ENCODE peak calls at places on chromosome 15, in seven cellular contexts. K is IMR-90, O is H9, I is neuronal stem cell, E is mesendoderm, Z is mesenchymal stem cell, X is H1. V is an unnamed sample.

GRCh38 chr15:28125673-28126651 is 26.8 kb upstream of the OCA2 start:
- DNase-seq in K (peak), O (no peak), I (peak), E (peak), Z (peak), X (no peak), V (peak)

GRCh38 chr15:57235865-57236264 is 140.4 kb upstream of the CGNL1 start:
- DNase-seq in K (peak), O (no peak), I (peak), E (peak), Z (peak), X (no peak), V (peak)

GRCh38 chr15:38593523-38593922 is 28.9 kb upstream of the RASGRP1 start:
- DNase-seq in K (no peak), O (no peak), I (no peak), E (peak), Z (no peak), X (no peak), V (peak)

GRCh38 chr15:84737005-84737404 is 11.4 kb upstream of the ZNF592 start:
- DNase-seq in K (no peak), O (no peak), I (no peak), E (no peak), Z (no peak), X (no peak), V (no peak)

GRCh38 chr15:101503296-101503599 is 13.7 kb upstream of the PCSK6 start:
- DNase-seq in K (no peak), O (no peak), I (no peak), E (no peak), Z (no peak), X (no peak), V (no peak)

GRCh38 chr15:81256916-81257315 is 60.2 kb downstream of the IL16 start:
- DNase-seq in K (peak), O (no peak), I (no peak), E (peak), Z (peak), X (no peak), V (no peak)

GRCh38 chr15:34031987-34032760 is 6.8 kb downstream of the AVEN start:
- DNase-seq in K (no peak), O (no peak), I (no peak), E (no peak), Z (no peak), X (no peak), V (no peak)

GRCh38 chr15:51093488-51093864 is 1.2 kb downstream of the TNFAIP8L3 start:
- DNase-seq in K (no peak), O (no peak), I (no peak), E (no peak), Z (no peak), X (no peak), V (no peak)

GRCh38 chr15:68053997-68054657 is at the start of gene PIAS1:
- DNase-seq in K (peak), O (peak), I (peak), E (peak), Z (peak), X (peak), V (peak)

GRCh38 chr15:40928975-40929729 is at the start of gene DLL4:
- DNase-seq in K (peak), O (peak), I (no peak), E (peak), Z (peak), X (no peak), V (peak)

GRCh38 chr15:28123408-28124023 is 24.4 kb upstream of the OCA2 start:
- DNase-seq in K (peak), O (peak), I (peak), E (peak), Z (peak), X (peak), V (peak)

GRCh38 chr15:70770863-70771262 is 7.5 kb upstream of the UACA start:
- DNase-seq in K (no peak), O (no peak), I (no peak), E (no peak), Z (no peak), X (no peak), V (no peak)

GRCh38 chr15:56608993-56609392 is 124.3 kb downstream of the ZNF280D start:
- DNase-seq in K (no peak), O (no peak), I (no peak), E (no peak), Z (no peak), X (no peak), V (no peak)

GRCh38 chr15:85168642-85169173 is 187.1 kb downstream of the PDE8A start:
- DNase-seq in K (peak), O (peak), I (peak), E (peak), Z (no peak), X (peak), V (peak)

GRCh38 chr15:74300057-74300620 is 64.0 kb downstream of the CCDC33 start:
- DNase-seq in K (no peak), O (peak), I (no peak), E (peak), Z (no peak), X (no peak), V (peak)

GRCh38 chr15:33656090-33656670 is 312.1 kb upstream of the CHRM5 start:
- DNase-seq in K (no peak), O (no peak), I (no peak), E (no peak), Z (no peak), X (no peak), V (peak)

GRCh38 chr15:73988075-73988969 is 3.8 kb downstream of the STOML1 start:
- DNase-seq in K (peak), O (no peak), I (no peak), E (no peak), Z (no peak), X (no peak), V (peak)

GRCh38 chr15:94287794-94288246 is 56.5 kb downstream of the MCTP2 start:
- DNase-seq in K (no peak), O (no peak), I (no peak), E (no peak), Z (no peak), X (no peak), V (no peak)

GRCh38 chr15:94282269-94283250 is 51.2 kb downstream of the MCTP2 start:
- DNase-seq in K (no peak), O (no peak), I (no peak), E (no peak), Z (no peak), X (no peak), V (no peak)

DNA sequence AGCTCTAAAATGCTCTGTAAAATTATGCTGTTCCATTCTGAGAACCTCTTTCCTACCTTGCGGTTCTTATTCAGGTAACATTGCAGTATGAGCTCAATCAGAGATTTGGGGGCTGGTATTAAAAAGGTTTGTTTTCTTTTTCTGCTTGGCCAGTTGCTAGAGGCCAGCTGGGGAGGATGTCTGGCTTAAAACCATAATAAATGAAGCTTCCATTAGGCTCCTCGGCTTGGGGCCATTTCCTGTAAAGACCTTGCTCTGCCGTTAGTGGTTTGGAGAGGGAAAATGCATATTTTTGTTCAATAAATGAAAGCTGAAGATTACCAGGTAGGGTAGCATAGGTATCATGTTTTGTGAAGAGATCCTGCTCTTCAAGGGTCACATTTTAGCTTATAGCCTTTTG is 55.2 kb downstream of the MCTP2 start:
- DNase-seq in K (no peak), O (no peak), I (no peak), E (no peak), Z (no peak), X (no peak), V (no peak)
- H3K4me2 ChIP-seq in K (peak), O (no peak), I (no peak), E (no peak), Z (peak), X (no peak), V (no peak)

GRCh38 chr15:99845009-99845408 is 111.8 kb upstream of the LYSMD4 start:
- DNase-seq in K (peak), O (no peak), I (no peak), E (no peak), Z (peak), X (no peak), V (peak)
- H4K8ac ChIP-seq in K (no peak), O (no peak), I (no peak), E (no peak), Z (no peak), X (no peak), V (no peak)

DNA sequence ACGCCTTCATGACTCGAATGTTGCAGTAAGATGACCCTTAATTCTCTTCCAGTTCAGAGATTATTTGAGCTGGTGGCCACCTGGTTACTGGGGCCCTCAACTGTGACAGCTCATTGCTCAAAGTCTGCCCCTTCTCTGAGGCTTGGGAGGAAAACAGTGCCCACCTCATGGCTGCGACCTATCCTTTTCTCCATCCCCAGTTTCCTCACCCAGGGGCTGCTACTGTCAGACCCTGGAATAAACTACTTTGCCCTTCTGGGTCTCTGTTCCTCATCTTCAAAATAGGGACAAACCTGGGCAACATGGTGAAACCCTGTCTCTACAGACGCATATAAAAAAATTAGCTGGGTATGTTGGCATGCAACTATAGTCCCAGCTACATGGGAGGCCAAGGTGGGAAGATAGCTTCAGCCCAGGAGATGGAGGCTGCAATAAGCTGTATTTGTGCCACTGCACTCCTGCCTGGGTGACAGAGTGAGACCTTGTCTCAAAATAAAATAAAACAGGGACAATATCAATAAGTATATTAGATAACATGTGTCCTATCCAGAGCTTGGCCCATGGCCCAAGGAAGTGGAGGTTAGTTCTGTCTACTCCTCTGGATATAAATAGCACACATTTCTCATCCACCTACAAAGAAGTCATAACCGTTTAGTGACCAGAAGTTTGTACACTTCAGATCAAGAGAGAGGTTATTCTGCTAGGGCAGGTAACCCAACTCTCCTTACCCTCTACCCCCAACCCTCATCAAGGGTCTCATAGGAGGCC is 2.2 kb upstream of the RASL12 start:
- DNase-seq in K (no peak), O (no peak), I (no peak), E (no peak), Z (no peak), X (no peak), V (no peak)
- H3K4me2 ChIP-seq in K (no peak), O (no peak), I (no peak), E (no peak), Z (no peak), X (no peak), V (no peak)

GRCh38 chr15:52392008-52392687 is 96.5 kb upstream of the MYO5C start:
- DNase-seq in K (peak), O (peak), I (no peak), E (peak), Z (peak), X (peak), V (peak)
- H4K8ac ChIP-seq in K (no peak), O (no peak), I (no peak), E (no peak), Z (no peak), X (no peak), V (no peak)

DNA sequence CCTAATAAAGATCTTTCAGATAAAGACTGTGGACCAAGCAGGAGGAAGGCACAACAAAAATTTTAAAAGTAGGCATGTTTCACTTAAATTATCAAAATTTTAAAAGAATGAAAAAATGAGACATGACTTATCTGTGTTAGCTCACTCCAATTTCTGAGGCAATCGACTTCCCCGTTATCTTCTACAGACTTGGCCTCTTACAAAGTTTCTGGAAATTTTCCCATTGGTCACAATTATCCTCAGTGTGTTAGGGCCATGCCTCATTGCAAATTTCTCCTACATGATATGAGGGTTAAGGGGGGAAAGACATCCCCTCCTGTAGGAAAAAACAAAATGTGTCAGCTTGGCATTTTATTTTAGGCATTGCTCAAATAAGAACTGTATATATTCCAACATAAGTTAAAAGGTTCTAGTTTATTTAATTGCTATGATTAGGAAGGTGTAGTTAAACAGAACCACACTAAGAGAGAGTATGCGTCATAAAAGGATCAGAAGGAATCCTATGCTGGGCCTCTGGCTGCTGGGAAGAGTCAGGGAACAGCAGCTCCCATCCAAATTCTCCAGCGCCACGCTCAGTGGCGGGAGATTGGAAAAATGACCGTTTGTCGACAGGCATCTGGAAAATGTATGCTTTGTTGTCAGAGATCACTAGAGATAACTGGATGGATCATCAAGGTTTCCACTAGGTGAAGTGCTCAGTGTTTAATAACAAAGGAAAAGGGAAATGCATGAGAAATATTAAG is 463.6 kb upstream of the NR2F2 start:
- DNase-seq in K (no peak), O (no peak), I (no peak), E (no peak), Z (peak), X (no peak), V (peak)
- H3K4me2 ChIP-seq in K (no peak), O (no peak), I (no peak), E (no peak), Z (no peak), X (no peak), V (no peak)

GRCh38 chr15:89172921-89173320 is 48.5 kb downstream of the RLBP1 start:
- DNase-seq in K (no peak), O (no peak), I (no peak), E (no peak), Z (no peak), X (no peak), V (no peak)
- H4K8ac ChIP-seq in K (no peak), O (no peak), I (no peak), E (no peak), Z (no peak), X (no peak), V (no peak)

DNA sequence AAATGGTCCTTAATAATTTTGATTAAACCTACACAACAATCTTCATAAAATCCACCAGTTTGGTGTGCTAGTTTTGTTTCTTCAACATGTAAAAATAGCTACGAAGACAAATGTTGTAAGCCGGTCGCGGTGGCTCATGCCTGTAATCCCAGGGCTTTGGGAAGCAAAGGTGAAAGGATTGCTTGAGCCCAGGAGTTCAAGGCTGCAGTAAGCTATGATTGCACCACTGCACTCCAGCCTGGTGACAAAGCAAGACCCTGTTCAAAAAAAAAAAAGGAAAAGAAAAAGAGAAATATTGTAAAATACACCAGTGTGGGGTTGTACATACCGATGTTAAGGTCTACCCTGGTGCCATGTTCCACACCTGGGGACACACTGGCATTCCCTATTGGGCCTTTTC is 75.1 kb downstream of the LDHAL6B start:
- DNase-seq in K (no peak), O (no peak), I (no peak), E (no peak), Z (no peak), X (no peak), V (no peak)
- H3K4me2 ChIP-seq in K (no peak), O (no peak), I (no peak), E (no peak), Z (no peak), X (no peak), V (no peak)